ENCODE peak calls at places on chromosomes 4 and X, in ten cellular contexts. One of them, this sample, is unnamed.

GRCh38 chrX:44898411-44899221 is 25.6 kb downstream of the KDM6A start:
- DNase-seq in neural progenitor cell: no peak
- DNase-seq in B cell: no peak
- DNase-seq in WTC11: no peak
- DNase-seq in AG08396: no peak
- DNase-seq in stimulated activated CD4-positive, alpha-beta T cell treated with anti-CD3 and anti-CD28 coated beads, Interleukin-2, amount 100 ng/mL, for 48 hours: no peak
- DNase-seq in heart left ventricle: no peak
- DNase-seq in fibroblast of lung: peak
- DNase-seq in Daoy: no peak
- DNase-seq in activated CD4-positive, CD25-positive, alpha-beta regulatory T cell treated with anti-CD3 and anti-CD28 coated beads, Interleukin-2, amount 50 U/mL, for 16 hours: no peak
- DNase-seq in this sample: no peak

GRCh38 chrX:48196745-48197213 is at the start of gene SSX5:
- DNase-seq in neural progenitor cell: no peak
- DNase-seq in B cell: no peak
- DNase-seq in WTC11: no peak
- DNase-seq in AG08396: no peak
- DNase-seq in stimulated activated CD4-positive, alpha-beta T cell treated with anti-CD3 and anti-CD28 coated beads, Interleukin-2, amount 100 ng/mL, for 48 hours: no peak
- DNase-seq in heart left ventricle: no peak
- DNase-seq in fibroblast of lung: no peak
- DNase-seq in Daoy: no peak
- DNase-seq in activated CD4-positive, CD25-positive, alpha-beta regulatory T cell treated with anti-CD3 and anti-CD28 coated beads, Interleukin-2, amount 50 U/mL, for 16 hours: no peak
- DNase-seq in this sample: no peak

GRCh38 chr4:151659631-151660030 is 101.2 kb downstream of the GATB start:
- DNase-seq in neural progenitor cell: no peak
- DNase-seq in B cell: no peak
- DNase-seq in WTC11: no peak
- DNase-seq in AG08396: no peak
- DNase-seq in stimulated activated CD4-positive, alpha-beta T cell treated with anti-CD3 and anti-CD28 coated beads, Interleukin-2, amount 100 ng/mL, for 48 hours: no peak
- DNase-seq in heart left ventricle: no peak
- DNase-seq in fibroblast of lung: no peak
- DNase-seq in Daoy: no peak
- DNase-seq in activated CD4-positive, CD25-positive, alpha-beta regulatory T cell treated with anti-CD3 and anti-CD28 coated beads, Interleukin-2, amount 50 U/mL, for 16 hours: no peak
- DNase-seq in this sample: no peak

GRCh38 chrX:49986058-49986457 is 63.7 kb downstream of the CLCN5 start:
- DNase-seq in neural progenitor cell: no peak
- DNase-seq in B cell: no peak
- DNase-seq in WTC11: no peak
- DNase-seq in AG08396: no peak
- DNase-seq in stimulated activated CD4-positive, alpha-beta T cell treated with anti-CD3 and anti-CD28 coated beads, Interleukin-2, amount 100 ng/mL, for 48 hours: no peak
- DNase-seq in heart left ventricle: no peak
- DNase-seq in fibroblast of lung: no peak
- DNase-seq in Daoy: no peak
- DNase-seq in activated CD4-positive, CD25-positive, alpha-beta regulatory T cell treated with anti-CD3 and anti-CD28 coated beads, Interleukin-2, amount 50 U/mL, for 16 hours: no peak
- DNase-seq in this sample: no peak

GRCh38 chrX:68843992-68844391 is 15.2 kb downstream of the EFNB1 start:
- DNase-seq in neural progenitor cell: no peak
- DNase-seq in B cell: no peak
- DNase-seq in WTC11: no peak
- DNase-seq in AG08396: no peak
- DNase-seq in stimulated activated CD4-positive, alpha-beta T cell treated with anti-CD3 and anti-CD28 coated beads, Interleukin-2, amount 100 ng/mL, for 48 hours: no peak
- DNase-seq in heart left ventricle: no peak
- DNase-seq in fibroblast of lung: no peak
- DNase-seq in Daoy: no peak
- DNase-seq in activated CD4-positive, CD25-positive, alpha-beta regulatory T cell treated with anti-CD3 and anti-CD28 coated beads, Interleukin-2, amount 50 U/mL, for 16 hours: no peak
- DNase-seq in this sample: no peak

GRCh38 chrX:51743179-51743957 is at the start of gene GSPT2:
- DNase-seq in neural progenitor cell: peak
- DNase-seq in B cell: peak
- DNase-seq in WTC11: peak
- DNase-seq in AG08396: peak
- DNase-seq in stimulated activated CD4-positive, alpha-beta T cell treated with anti-CD3 and anti-CD28 coated beads, Interleukin-2, amount 100 ng/mL, for 48 hours: peak
- DNase-seq in heart left ventricle: peak
- DNase-seq in fibroblast of lung: peak
- DNase-seq in Daoy: peak
- DNase-seq in activated CD4-positive, CD25-positive, alpha-beta regulatory T cell treated with anti-CD3 and anti-CD28 coated beads, Interleukin-2, amount 50 U/mL, for 16 hours: peak
- DNase-seq in this sample: peak

GRCh38 chr4:185408432-185408831 is 11.8 kb downstream of the ANKRD37 start:
- DNase-seq in neural progenitor cell: no peak
- DNase-seq in B cell: no peak
- DNase-seq in WTC11: no peak
- DNase-seq in AG08396: no peak
- DNase-seq in stimulated activated CD4-positive, alpha-beta T cell treated with anti-CD3 and anti-CD28 coated beads, Interleukin-2, amount 100 ng/mL, for 48 hours: no peak
- DNase-seq in heart left ventricle: no peak
- DNase-seq in fibroblast of lung: no peak
- DNase-seq in Daoy: no peak
- DNase-seq in activated CD4-positive, CD25-positive, alpha-beta regulatory T cell treated with anti-CD3 and anti-CD28 coated beads, Interleukin-2, amount 50 U/mL, for 16 hours: no peak
- DNase-seq in this sample: no peak

GRCh38 chr4:107600456-107600855 is 119.6 kb downstream of the PAPSS1 start:
- DNase-seq in neural progenitor cell: no peak
- DNase-seq in B cell: no peak
- DNase-seq in WTC11: no peak
- DNase-seq in AG08396: peak
- DNase-seq in stimulated activated CD4-positive, alpha-beta T cell treated with anti-CD3 and anti-CD28 coated beads, Interleukin-2, amount 100 ng/mL, for 48 hours: no peak
- DNase-seq in heart left ventricle: no peak
- DNase-seq in fibroblast of lung: no peak
- DNase-seq in Daoy: no peak
- DNase-seq in activated CD4-positive, CD25-positive, alpha-beta regulatory T cell treated with anti-CD3 and anti-CD28 coated beads, Interleukin-2, amount 50 U/mL, for 16 hours: no peak
- DNase-seq in this sample: peak

GRCh38 chr4:14984452-14984851 is 17.8 kb upstream of the CPEB2 start:
- DNase-seq in neural progenitor cell: no peak
- DNase-seq in B cell: no peak
- DNase-seq in WTC11: no peak
- DNase-seq in AG08396: no peak
- DNase-seq in stimulated activated CD4-positive, alpha-beta T cell treated with anti-CD3 and anti-CD28 coated beads, Interleukin-2, amount 100 ng/mL, for 48 hours: no peak
- DNase-seq in heart left ventricle: no peak
- DNase-seq in fibroblast of lung: peak
- DNase-seq in Daoy: no peak
- DNase-seq in activated CD4-positive, CD25-positive, alpha-beta regulatory T cell treated with anti-CD3 and anti-CD28 coated beads, Interleukin-2, amount 50 U/mL, for 16 hours: no peak
- DNase-seq in this sample: no peak

GRCh38 chrX:70009049-70009448 is 40.7 kb downstream of the AWAT2 start:
- DNase-seq in neural progenitor cell: no peak
- DNase-seq in B cell: no peak
- DNase-seq in WTC11: no peak
- DNase-seq in AG08396: no peak
- DNase-seq in stimulated activated CD4-positive, alpha-beta T cell treated with anti-CD3 and anti-CD28 coated beads, Interleukin-2, amount 100 ng/mL, for 48 hours: no peak
- DNase-seq in heart left ventricle: no peak
- DNase-seq in fibroblast of lung: no peak
- DNase-seq in Daoy: no peak
- DNase-seq in activated CD4-positive, CD25-positive, alpha-beta regulatory T cell treated with anti-CD3 and anti-CD28 coated beads, Interleukin-2, amount 50 U/mL, for 16 hours: no peak
- DNase-seq in this sample: no peak